ENCODE peak calls at places on chromosomes 7 and 10, in ten cellular contexts. M is epithelial cell of esophagus; L is GM13976; Y is CD4-positive, alpha-beta T cell; A is AG09309; W is thoracic aorta; O is cardiac muscle cell; K is activated CD8-positive, alpha-beta T cell treated with anti-CD3 and anti-CD28 coated beads for 36 hours; D is left ventricle myocardium inferior; G is cardiac fibroblast. B is an unnamed sample.
A peak's percentile ranks its signal among the peaks of the same experiment; 100 is the strongest.

GRCh38 chr7:114921636-114922150 is at the start of gene MDFIC:
- DNase-seq in W (no peak), A (no peak), O (no peak), Y (no peak), M (no peak), L (no peak), G (no peak), K (peak; percentile 30), D (no peak), B (peak; percentile 13)

GRCh38 chr10:104406715-104407517 is 53.3 kb downstream of the CFAP58 start:
- DNase-seq in A (peak; percentile 39), O (peak; percentile 45), K (no peak), W (no peak), G (peak; percentile 42), L (peak; percentile 18), D (no peak), M (peak; percentile 67), Y (no peak), B (no peak)

GRCh38 chr7:69508736-69509135 is 89.5 kb upstream of the AUTS2 start:
- DNase-seq in M (no peak), D (no peak), L (no peak), A (no peak), K (no peak), G (no peak), W (no peak), O (no peak), Y (no peak), B (no peak)

GRCh38 chr10:43082756-43083155 is 5.9 kb downstream of the RET start:
- DNase-seq in K (no peak), Y (no peak), L (no peak), G (no peak), D (no peak), O (no peak), A (no peak), W (no peak), M (no peak), B (no peak)

GRCh38 chr10:79073784-79074432 is 5.1 kb downstream of the ZMIZ1 start:
- DNase-seq in K (no peak), O (no peak), G (no peak), W (no peak), A (no peak), L (no peak), D (peak; percentile 58), M (no peak), Y (no peak), B (no peak)

GRCh38 chr7:24827027-24827426 is 69.8 kb upstream of the GSDME start:
- DNase-seq in K (peak; percentile 47), M (peak; percentile 35), Y (no peak), W (no peak), L (no peak), O (no peak), G (no peak), D (no peak), A (no peak), B (no peak)

GRCh38 chr7:138875794-138876193 is 77.8 kb upstream of the ATP6V0A4 start:
- DNase-seq in K (peak; percentile 84), Y (peak; percentile 39), W (no peak), D (no peak), G (peak; percentile 26), M (peak; percentile 94), L (no peak), O (no peak), A (peak; percentile 66), B (no peak)

GRCh38 chr10:43205681-43206390 is 61.0 kb downstream of the RASGEF1A start:
- DNase-seq in D (no peak), M (no peak), K (no peak), A (no peak), G (no peak), L (no peak), Y (no peak), O (no peak), W (no peak), B (peak; percentile 1)

GRCh38 chr10:100736809-100737358 is 8.5 kb upstream of the PAX2 start:
- DNase-seq in L (no peak), O (no peak), D (no peak), M (no peak), G (no peak), W (no peak), K (no peak), A (no peak), Y (no peak), B (no peak)

GRCh38 chr7:107971613-107972012 is 31.3 kb downstream of the LAMB1 start:
- DNase-seq in L (no peak), D (peak; percentile 55), M (peak; percentile 64), G (peak; percentile 91), Y (no peak), W (no peak), O (no peak), K (no peak), A (no peak), B (no peak)

GRCh38 chr7:43905954-43906326 is 456 bp downstream of the URGCP start:
- DNase-seq in O (peak; percentile 62), M (peak; percentile 41), G (peak; percentile 46), Y (no peak), K (peak; percentile 36), A (no peak), D (peak; percentile 29), L (peak; percentile 69), W (no peak), B (peak; percentile 45)

GRCh38 chr10:113026679-113027078 is 76.6 kb downstream of the TCF7L2 start:
- DNase-seq in M (no peak), D (no peak), W (no peak), Y (no peak), G (peak; percentile 43), O (no peak), K (no peak), L (no peak), A (peak; percentile 83), B (no peak)

GRCh38 chr7:133051719-133052118 is 30.2 kb downstream of the CHCHD3 start:
- DNase-seq in D (no peak), A (no peak), G (no peak), M (no peak), K (no peak), L (no peak), Y (no peak), W (no peak), O (no peak), B (no peak)

GRCh38 chr7:133050200-133050995 is 31.5 kb downstream of the CHCHD3 start:
- DNase-seq in L (no peak), W (no peak), D (no peak), O (no peak), M (no peak), A (no peak), G (no peak), K (no peak), Y (no peak), B (no peak)

GRCh38 chr7:133052826-133053225 is 29.1 kb downstream of the CHCHD3 start:
- DNase-seq in O (no peak), K (no peak), M (no peak), D (no peak), W (no peak), Y (no peak), A (no peak), L (no peak), G (peak; percentile 32), B (no peak)

GRCh38 chr7:133052357-133052756 is 29.5 kb downstream of the CHCHD3 start:
- DNase-seq in Y (no peak), L (no peak), M (peak; percentile 9), G (no peak), W (no peak), D (no peak), A (no peak), O (no peak), K (no peak), B (no peak)

GRCh38 chr7:133051066-133051465 is 30.8 kb downstream of the CHCHD3 start:
- DNase-seq in K (no peak), Y (no peak), L (peak; percentile 32), M (no peak), G (peak; percentile 58), O (peak; percentile 58), D (no peak), A (no peak), W (no peak), B (no peak)
- TF ChIP-seq CTCF in K (no peak), Y (no peak), L (peak; percentile 34), M (no peak), G (peak; percentile 39), O (peak; percentile 27), D (peak; percentile 22), A (peak; percentile 19), W (no peak), B (no peak)

GRCh38 chr7:57308631-57309408 is 141.2 kb upstream of the ZNF716 start:
- DNase-seq in W (no peak), Y (no peak), G (no peak), O (no peak), A (no peak), M (no peak), L (no peak), D (peak; percentile 21), K (peak; percentile 19), B (no peak)

GRCh38 chr7:57300747-57301146 is 149.2 kb upstream of the ZNF716 start:
- DNase-seq in L (no peak), A (no peak), M (no peak), D (no peak), W (no peak), G (no peak), K (no peak), Y (no peak), O (no peak), B (no peak)

GRCh38 chr7:57305192-57305748 is 144.7 kb upstream of the ZNF716 start:
- DNase-seq in A (no peak), Y (no peak), L (no peak), M (no peak), O (no peak), K (peak; percentile 1), W (no peak), D (no peak), G (no peak), B (no peak)
- TF ChIP-seq CTCF in A (no peak), Y (no peak), L (no peak), M (no peak), O (no peak), K (peak; percentile 34), W (no peak), D (peak; percentile 71), G (peak; percentile 7), B (no peak)

DNA sequence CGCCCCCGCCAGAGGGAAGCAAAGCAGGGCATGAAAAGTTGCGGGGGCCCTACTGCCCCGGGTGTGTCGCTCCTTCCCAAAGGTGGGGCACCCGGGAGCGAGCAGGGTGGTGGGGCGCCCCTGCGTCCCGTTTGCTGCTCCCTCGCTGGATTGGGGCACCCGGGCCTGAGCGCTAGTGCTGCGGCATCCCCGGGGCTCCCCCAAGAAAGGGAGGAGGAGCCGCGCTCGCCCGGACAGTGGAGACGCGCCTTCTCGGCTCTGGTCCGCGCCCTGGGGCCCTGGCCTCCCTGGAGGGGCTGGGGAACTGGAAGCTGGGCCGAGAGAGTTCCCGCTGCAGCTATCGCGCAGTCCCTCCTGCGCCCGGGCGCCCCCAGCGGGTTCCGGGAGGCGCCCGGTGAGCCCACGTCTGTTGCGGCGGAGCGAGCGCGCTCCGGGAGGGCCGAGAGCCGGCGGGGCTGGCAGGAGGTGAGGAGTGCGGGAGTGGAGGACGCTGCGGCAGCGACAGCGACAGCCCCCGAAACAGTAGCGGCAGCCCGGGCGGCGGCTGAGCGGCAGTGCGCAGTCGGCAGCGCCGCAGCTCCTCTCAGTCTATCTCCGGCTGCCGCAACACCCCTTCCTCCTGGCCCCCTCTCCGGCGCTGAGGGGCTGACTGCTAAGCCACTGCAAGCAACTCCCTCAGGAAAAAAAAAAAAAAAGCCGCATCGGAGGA is 505 bp upstream of the BMPER start:
- DNase-seq in L (peak; percentile 53), O (peak; percentile 87), D (peak; percentile 23), M (peak; percentile 52), K (peak; percentile 17), G (peak; percentile 79), Y (no peak), W (no peak), A (no peak), B (peak; percentile 70)
- TF ChIP-seq CTCF in L (no peak), O (no peak), D (peak; percentile 23), M (no peak), K (no peak), G (no peak), Y (no peak), W (peak; percentile 24), A (peak; percentile 19), B (peak; percentile 8)

GRCh38 chr10:11886138-11886474 is 63.0 kb downstream of the PROSER2 start:
- DNase-seq in M (no peak), K (no peak), O (no peak), W (no peak), D (no peak), L (no peak), G (no peak), A (no peak), Y (no peak), B (no peak)
- TF ChIP-seq CTCF in M (no peak), K (no peak), O (no peak), W (no peak), D (no peak), L (no peak), G (no peak), A (no peak), Y (no peak), B (no peak)

B was measured in nephron progenitor cell.